ENCODE peak calls at places on chromosomes 7 and 10, in eight cellular contexts. M is C1 segment of cervical spinal cord, F is NCI-H69, N is NCI-H1694, T is gastrocnemius medialis, R is aorta, Q is SJSA1, O is fibroblast of mammary gland. B is an unnamed sample.

GRCh38 chr7:156143158-156143557 is 330.9 kb upstream of the SHH start:
- DNase-seq in M (no peak), F (no peak), N (no peak), T (no peak), R (no peak), Q (no peak), O (no peak), B (no peak)

GRCh38 chr7:129213828-129214227 is 11.0 kb upstream of the AHCYL2 start:
- DNase-seq in M (peak; percentile 16), F (peak; percentile 64), N (no peak), T (no peak), R (no peak), Q (no peak), O (peak; percentile 14), B (no peak)

GRCh38 chr10:69772933-69773704 is 28.6 kb upstream of the COL13A1 start:
- DNase-seq in M (no peak), F (no peak), N (no peak), T (peak; percentile 15), R (no peak), Q (no peak), O (no peak), B (no peak)

GRCh38 chr10:63208981-63209380 is 75.9 kb downstream of the NRBF2 start:
- DNase-seq in M (no peak), F (peak; percentile 2), N (no peak), T (no peak), R (no peak), Q (peak; percentile 36), O (peak; percentile 78), B (peak; percentile 28)

GRCh38 chr10:36256905-36257304 is 614.8 kb upstream of the FZD8 start:
- DNase-seq in M (no peak), F (no peak), N (no peak), T (no peak), R (no peak), Q (no peak), O (peak; percentile 71), B (no peak)

GRCh38 chr10:6507311-6507710 is 72.8 kb downstream of the PRKCQ start:
- DNase-seq in M (no peak), F (no peak), N (no peak), T (no peak), R (no peak), Q (no peak), O (no peak), B (no peak)

GRCh38 chr7:6648815-6649104 is 11.6 kb downstream of the ZNF316 start:
- DNase-seq in M (no peak), F (no peak), N (no peak), T (no peak), R (peak; percentile 16), Q (no peak), O (no peak), B (no peak)

GRCh38 chr7:35699906-35700305 is 5.0 kb upstream of the HERPUD2 start:
- DNase-seq in M (no peak), F (no peak), N (no peak), T (no peak), R (no peak), Q (no peak), O (no peak), B (no peak)

GRCh38 chr10:122877264-122877663 is 2.1 kb downstream of the FAM24B start:
- DNase-seq in M (no peak), F (no peak), N (no peak), T (no peak), R (no peak), Q (no peak), O (peak; percentile 46), B (no peak)

GRCh38 chr7:137304624-137305235 is 38.8 kb downstream of the PTN start:
- DNase-seq in M (no peak), F (peak; percentile 13), N (no peak), T (no peak), R (no peak), Q (no peak), O (no peak), B (no peak)

B was measured in HTR-8/SVneo.